ENCODE peak calls at places on chromosomes 2 and 18, in five cellular contexts. Z is A549, Y is GM12878, T is SK-N-SH, J is HepG2. S is an unnamed sample.

GRCh38 chr2:200728630-200729029 is 83.1 kb upstream of the BZW1 start:
- DNase-seq in Z (peak), Y (no peak), T (no peak), J (no peak), S (peak)

GRCh38 chr2:230362030-230362691 is 35.2 kb downstream of the SP140L start:
- DNase-seq in Z (no peak), Y (no peak), T (no peak), J (no peak), S (no peak)

GRCh38 chr18:35026407-35027061 is 14.7 kb upstream of the MAPRE2 start:
- DNase-seq in Z (no peak), Y (no peak), T (peak), J (no peak), S (no peak)

GRCh38 chr2:200317975-200318374 is 11.5 kb downstream of the SPATS2L start:
- DNase-seq in Z (no peak), Y (no peak), T (no peak), J (no peak), S (no peak)

GRCh38 chr18:35039633-35040032 is 1.6 kb upstream of the MAPRE2 start:
- DNase-seq in Z (no peak), Y (no peak), T (no peak), J (no peak), S (peak)

GRCh38 chr2:86695053-86695691 is 24.9 kb upstream of the RMND5A start:
- DNase-seq in Z (peak), Y (no peak), T (no peak), J (peak), S (peak)

GRCh38 chr2:123153041-123153440 is 872.0 kb upstream of the CNTNAP5 start:
- DNase-seq in Z (no peak), Y (no peak), T (no peak), J (no peak), S (no peak)

GRCh38 chr2:150872919-150873772 is 385.7 kb upstream of the RND3 start:
- DNase-seq in Z (no peak), Y (no peak), T (peak), J (no peak), S (peak)

GRCh38 chr2:203972066-203972465 is 35.5 kb downstream of the ICOS start:
- DNase-seq in Z (no peak), Y (peak), T (no peak), J (no peak), S (no peak)

GRCh38 chr2:38146917-38147307 is 71.0 kb upstream of the CYP1B1 start:
- DNase-seq in Z (peak), Y (peak), T (peak), J (peak), S (peak)

GRCh38 chr2:99970292-99970868 is 172.0 kb downstream of the AFF3 start:
- DNase-seq in Z (no peak), Y (no peak), T (no peak), J (no peak), S (peak)

GRCh38 chr2:8303322-8303832 is 378.5 kb upstream of the ID2 start:
- DNase-seq in Z (no peak), Y (peak), T (no peak), J (no peak), S (no peak)

GRCh38 chr2:129888896-129889295 is 90.6 kb upstream of the RAB6C start:
- DNase-seq in Z (no peak), Y (no peak), T (no peak), J (no peak), S (peak)

GRCh38 chr2:26560892-26561291 is 80.3 kb downstream of the CIB4 start:
- DNase-seq in Z (no peak), Y (no peak), T (no peak), J (no peak), S (no peak)

GRCh38 chr2:205212357-205212756 is 469.9 kb upstream of the NRP2 start:
- DNase-seq in Z (no peak), Y (no peak), T (no peak), J (no peak), S (no peak)

GRCh38 chr2:120531365-120531764 is 185.4 kb downstream of the INHBB start:
- DNase-seq in Z (no peak), Y (no peak), T (no peak), J (no peak), S (peak)

GRCh38 chr2:71995067-71995665 is 152.5 kb downstream of the CYP26B1 start:
- DNase-seq in Z (peak), Y (no peak), T (peak), J (peak), S (peak)

GRCh38 chr2:106337963-106338515 is 130.2 kb downstream of the RGPD3 start:
- DNase-seq in Z (no peak), Y (no peak), T (no peak), J (no peak), S (no peak)

GRCh38 chr18:48781041-48781989 is 169.4 kb downstream of the SMAD7 start:
- DNase-seq in Z (no peak), Y (no peak), T (peak), J (peak), S (peak)

GRCh38 chr2:126655066-126655465 is 892 bp upstream of the GYPC start:
- DNase-seq in Z (no peak), Y (no peak), T (peak), J (no peak), S (peak)

GRCh38 chr18:25832008-25832604 is 258.3 kb downstream of the SS18 start:
- DNase-seq in Z (peak), Y (no peak), T (peak), J (peak), S (peak)

GRCh38 chr2:127046579-127046978 is 60.4 kb downstream of the BIN1 start:
- DNase-seq in Z (no peak), Y (no peak), T (peak), J (no peak), S (no peak)

GRCh38 chr2:239669899-239670460 is 269.2 kb upstream of the HDAC4 start:
- DNase-seq in Z (no peak), Y (no peak), T (no peak), J (no peak), S (no peak)

GRCh38 chr2:63051795-63052333 is 1.2 kb downstream of the OTX1 start:
- DNase-seq in Z (no peak), Y (no peak), T (peak), J (no peak), S (no peak)

GRCh38 chr2:40244251-40245010 is 207.5 kb downstream of the SLC8A1 start:
- DNase-seq in Z (peak), Y (no peak), T (peak), J (peak), S (peak)

GRCh38 chr18:79935499-79935898 is 16.0 kb downstream of the SLC66A2 start:
- DNase-seq in Z (no peak), Y (no peak), T (no peak), J (no peak), S (no peak)

GRCh38 chr18:57753063-57753462 is 50.1 kb downstream of the ATP8B1 start:
- DNase-seq in Z (no peak), Y (no peak), T (no peak), J (no peak), S (no peak)

DNA sequence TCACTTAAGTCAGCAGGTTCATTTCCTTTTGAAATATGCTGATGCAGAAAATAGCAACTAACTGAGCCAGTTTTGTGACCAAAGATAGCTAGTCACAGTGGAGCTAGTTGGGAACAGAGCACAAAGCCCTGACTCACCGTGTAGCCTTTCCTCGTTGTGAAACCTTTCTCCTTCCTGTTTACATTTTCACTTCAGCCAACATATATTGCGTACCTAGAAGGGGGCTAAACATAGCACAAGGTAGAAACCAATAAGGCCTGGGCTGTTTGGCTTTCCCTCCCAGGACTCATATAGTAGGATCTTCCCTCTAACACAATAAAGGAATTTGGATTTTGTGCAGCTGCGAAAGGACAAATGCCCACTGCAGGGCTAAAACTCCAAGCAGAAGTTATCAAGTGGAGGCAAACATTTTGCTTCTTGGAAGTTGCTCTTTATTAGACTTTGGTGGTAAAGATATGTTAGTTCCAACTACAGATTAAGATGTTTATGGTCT is 24.5 kb upstream of the LPIN2 start:
- DNase-seq in Z (peak), Y (peak), T (no peak), J (peak), S (peak)
- TF ChIP-seq RAD21 in Z (no peak), Y (no peak), T (no peak), J (no peak), S (no peak)

GRCh38 chr2:170518911-170519310 is 196.2 kb upstream of the SP5 start:
- DNase-seq in Z (no peak), Y (no peak), T (no peak), J (no peak), S (no peak)
- TF ChIP-seq SMC3 in Z (no peak), Y (no peak), T (no peak), J (no peak), S (no peak)

GRCh38 chr2:144469788-144470187 is 50.1 kb downstream of the ZEB2 start:
- DNase-seq in Z (no peak), Y (no peak), T (no peak), J (no peak), S (no peak)

GRCh38 chr2:144466637-144467036 is 53.3 kb downstream of the ZEB2 start:
- DNase-seq in Z (no peak), Y (no peak), T (no peak), J (no peak), S (no peak)

GRCh38 chr2:144465723-144466122 is 54.2 kb downstream of the ZEB2 start:
- DNase-seq in Z (no peak), Y (no peak), T (no peak), J (no peak), S (no peak)

GRCh38 chr2:144468823-144469595 is 50.9 kb downstream of the ZEB2 start:
- DNase-seq in Z (no peak), Y (no peak), T (no peak), J (no peak), S (no peak)

DNA sequence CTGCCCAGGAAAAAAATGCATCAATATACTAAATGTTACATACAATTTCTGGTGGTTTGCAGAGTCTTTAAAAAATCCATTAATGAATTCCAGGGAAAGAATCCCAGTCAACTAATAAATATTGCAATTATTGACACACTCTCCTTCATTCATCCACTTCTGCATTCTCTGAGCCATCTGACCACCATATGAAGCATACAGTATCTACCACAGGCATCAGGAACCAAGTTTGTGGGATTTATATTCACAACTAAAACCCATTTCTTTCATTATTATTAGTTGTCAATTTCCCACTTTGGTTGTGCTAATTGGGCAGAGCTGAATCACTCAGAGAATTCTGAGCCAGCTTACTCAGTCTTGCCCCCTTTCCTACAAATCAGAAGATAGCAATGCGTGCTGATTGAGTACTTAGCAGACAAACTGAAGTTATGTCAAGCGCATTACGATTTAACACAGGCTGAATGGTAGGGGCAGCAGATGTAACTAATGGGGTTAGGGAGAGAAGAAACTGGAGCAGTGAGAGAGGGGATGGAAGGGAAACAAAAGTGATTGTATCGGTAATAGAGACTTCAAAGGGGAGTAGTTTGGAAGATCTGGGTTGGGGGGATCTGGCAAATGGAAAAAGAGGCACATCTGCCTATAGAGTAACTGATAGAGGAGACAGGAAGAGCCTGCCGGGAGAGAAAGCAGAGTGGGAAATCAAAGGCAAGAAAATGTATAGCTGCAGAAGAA is 52.3 kb downstream of the ZEB2 start:
- DNase-seq in Z (no peak), Y (no peak), T (no peak), J (no peak), S (no peak)
- TF ChIP-seq RAD21 in Z (no peak), Y (no peak), T (no peak), J (no peak), S (no peak)

GRCh38 chr2:233129351-233129978 is 69.3 kb downstream of the INPP5D start:
- DNase-seq in Z (no peak), Y (no peak), T (peak), J (no peak), S (no peak)

GRCh38 chr2:233133239-233133638 is 73.1 kb downstream of the INPP5D start:
- DNase-seq in Z (no peak), Y (no peak), T (no peak), J (no peak), S (no peak)

GRCh38 chr2:233131991-233132390 is 71.8 kb downstream of the INPP5D start:
- DNase-seq in Z (no peak), Y (no peak), T (no peak), J (no peak), S (no peak)

GRCh38 chr2:233130024-233130423 is 69.9 kb downstream of the INPP5D start:
- DNase-seq in Z (no peak), Y (no peak), T (no peak), J (no peak), S (no peak)

GRCh38 chr2:233130481-233130970 is 70.4 kb downstream of the INPP5D start:
- DNase-seq in Z (no peak), Y (no peak), T (no peak), J (no peak), S (no peak)
- TF ChIP-seq SMC3 in Z (no peak), Y (no peak), T (no peak), J (no peak), S (no peak)

DNA sequence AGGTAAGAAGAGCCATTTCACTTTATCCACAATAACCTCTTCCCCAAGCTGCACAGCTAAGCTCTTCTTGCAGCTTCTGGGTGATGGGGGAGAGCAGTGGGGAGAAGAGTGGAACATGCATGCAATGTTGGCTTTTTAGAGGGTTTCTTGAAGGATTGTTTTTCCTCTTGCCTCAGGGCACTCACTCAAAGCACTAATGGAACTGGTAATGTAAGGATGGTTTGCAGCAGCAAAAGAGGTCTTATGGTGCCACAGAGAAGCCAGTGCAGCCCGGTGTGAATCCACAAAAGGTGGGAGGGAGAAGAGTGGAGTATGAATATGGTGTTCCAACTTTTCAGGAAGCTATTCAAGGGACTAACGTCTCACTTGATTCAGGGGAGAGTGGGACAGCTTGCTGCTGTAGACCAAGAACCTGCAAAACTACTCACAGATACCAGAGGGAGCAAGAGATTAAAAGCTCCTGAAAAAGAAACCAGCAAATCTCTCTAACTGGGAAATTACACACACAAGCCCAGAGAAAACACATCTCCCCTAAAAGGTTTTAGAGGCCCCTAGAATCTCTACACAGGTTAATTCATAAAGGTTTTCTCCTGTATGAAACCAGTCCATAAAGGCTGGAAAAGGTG is 116.4 kb downstream of the CHN1 start:
- DNase-seq in Z (no peak), Y (no peak), T (no peak), J (no peak), S (peak)
- TF ChIP-seq RAD21 in Z (no peak), Y (no peak), T (no peak), J (no peak), S (peak)

GRCh38 chr2:46187112-46187618 is 110.0 kb upstream of the EPAS1 start:
- DNase-seq in Z (no peak), Y (peak), T (no peak), J (peak), S (peak)
- TF ChIP-seq SMC3 in Z (no peak), Y (peak), T (no peak), J (no peak), S (no peak)

DNA sequence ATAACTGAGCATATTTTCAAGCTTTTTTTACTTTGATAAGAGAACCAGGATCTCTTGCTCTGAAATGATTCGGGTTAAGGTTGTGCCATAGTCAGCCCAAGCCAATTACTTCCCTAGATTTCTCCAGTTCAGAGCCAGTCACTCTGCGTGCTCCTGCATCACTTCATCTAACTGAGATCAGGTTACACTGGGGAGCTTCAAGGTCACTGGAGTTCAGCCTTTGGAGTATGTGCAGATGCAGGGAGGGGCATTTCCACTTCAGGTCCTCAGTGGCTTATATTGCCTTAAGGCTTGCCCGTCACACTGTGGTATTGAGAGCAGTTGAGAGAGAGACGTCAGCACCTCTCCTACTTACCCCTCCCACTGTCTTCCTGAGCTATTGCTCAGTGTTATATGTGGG is 317.8 kb downstream of the EPHA4 start:
- DNase-seq in Z (no peak), Y (no peak), T (no peak), J (no peak), S (no peak)
- TF ChIP-seq RAD21 in Z (no peak), Y (no peak), T (no peak), J (no peak), S (no peak)

GRCh38 chr2:228103379-228103778 is 78.1 kb downstream of the SPHKAP start:
- DNase-seq in Z (no peak), Y (no peak), T (no peak), J (no peak), S (no peak)

GRCh38 chr2:228105526-228106250 is 75.8 kb downstream of the SPHKAP start:
- DNase-seq in Z (no peak), Y (no peak), T (no peak), J (no peak), S (no peak)

GRCh38 chr2:228104215-228104614 is 77.3 kb downstream of the SPHKAP start:
- DNase-seq in Z (no peak), Y (no peak), T (no peak), J (no peak), S (no peak)

DNA sequence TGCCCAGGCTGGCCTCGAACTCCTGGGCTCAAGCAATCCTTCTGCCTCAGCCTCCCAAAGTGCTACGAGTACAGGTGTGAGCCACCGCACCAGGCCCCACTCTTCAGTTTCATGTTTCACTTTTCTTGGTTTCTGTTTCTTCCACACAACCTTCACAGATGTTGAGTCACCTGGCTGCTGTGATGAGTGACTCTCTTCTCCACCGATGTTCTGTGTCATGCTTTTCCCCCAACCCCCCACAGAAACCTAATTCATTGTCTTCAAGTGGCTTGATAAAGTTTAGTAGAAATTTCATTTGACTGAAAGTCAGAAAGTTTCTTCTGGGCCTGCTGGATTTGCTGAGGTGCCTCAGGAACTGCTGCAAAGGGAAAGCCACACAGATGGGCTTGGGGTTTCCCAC is 78.5 kb downstream of the SPHKAP start:
- DNase-seq in Z (no peak), Y (peak), T (no peak), J (no peak), S (no peak)
- TF ChIP-seq SMC3 in Z (no peak), Y (no peak), T (no peak), J (no peak), S (no peak)